ENCODE peak calls at places on chromosomes 4 and X, in six cellular contexts. One of them, this sample, is unnamed.

GRCh38 chr4:54668031-54668611 is 10.4 kb downstream of the KIT start:
- DNase-seq in testis: no peak
- DNase-seq in H1: no peak
- DNase-seq in uterus: no peak
- DNase-seq in A549: no peak
- DNase-seq in Peyer's patch: no peak
- DNase-seq in this sample: peak

GRCh38 chrX:63613531-63614028 is 171.4 kb downstream of the ARHGEF9 start:
- DNase-seq in H1: no peak
- DNase-seq in uterus: no peak
- DNase-seq in Peyer's patch: no peak
- DNase-seq in testis: no peak
- DNase-seq in A549: no peak
- DNase-seq in this sample: no peak

GRCh38 chrX:77160301-77160700 is 286.9 kb upstream of the FGF16 start:
- DNase-seq in A549: peak
- DNase-seq in uterus: no peak
- DNase-seq in testis: peak
- DNase-seq in Peyer's patch: no peak
- DNase-seq in H1: peak
- DNase-seq in this sample: peak

GRCh38 chr4:138757432-138757831 is 258.1 kb upstream of the NOCT start:
- DNase-seq in uterus: no peak
- DNase-seq in Peyer's patch: no peak
- DNase-seq in A549: no peak
- DNase-seq in H1: no peak
- DNase-seq in testis: no peak
- DNase-seq in this sample: no peak

GRCh38 chr4:164906368-164906767 is 29.4 kb downstream of the APELA start:
- DNase-seq in A549: no peak
- DNase-seq in H1: no peak
- DNase-seq in testis: no peak
- DNase-seq in Peyer's patch: no peak
- DNase-seq in uterus: no peak
- DNase-seq in this sample: no peak

GRCh38 chr4:40976343-40976742 is 226.6 kb downstream of the NSUN7 start:
- DNase-seq in H1: no peak
- DNase-seq in A549: peak
- DNase-seq in testis: peak
- DNase-seq in uterus: peak
- DNase-seq in Peyer's patch: peak
- DNase-seq in this sample: peak

GRCh38 chrX:84339507-84340364 is 151.7 kb upstream of the RPS6KA6 start:
- DNase-seq in uterus: no peak
- DNase-seq in A549: peak
- DNase-seq in testis: no peak
- DNase-seq in H1: no peak
- DNase-seq in Peyer's patch: no peak
- DNase-seq in this sample: peak

GRCh38 chrX:84118769-84119168 is 69.2 kb downstream of the RPS6KA6 start:
- DNase-seq in A549: no peak
- DNase-seq in uterus: no peak
- DNase-seq in testis: no peak
- DNase-seq in H1: no peak
- DNase-seq in Peyer's patch: no peak
- DNase-seq in this sample: no peak

GRCh38 chr4:119666653-119667091 is 38.1 kb upstream of the PDE5A start:
- DNase-seq in testis: no peak
- DNase-seq in Peyer's patch: no peak
- DNase-seq in A549: no peak
- DNase-seq in H1: no peak
- DNase-seq in uterus: no peak
- DNase-seq in this sample: no peak

GRCh38 chr4:184312126-184312525 is 94.5 kb upstream of the ENPP6 start:
- DNase-seq in A549: no peak
- DNase-seq in H1: peak
- DNase-seq in uterus: no peak
- DNase-seq in testis: no peak
- DNase-seq in Peyer's patch: no peak
- DNase-seq in this sample: no peak

GRCh38 chr4:184316821-184317220 is 99.1 kb upstream of the ENPP6 start:
- DNase-seq in H1: peak
- DNase-seq in A549: no peak
- DNase-seq in Peyer's patch: no peak
- DNase-seq in testis: no peak
- DNase-seq in uterus: no peak
- DNase-seq in this sample: no peak

GRCh38 chr4:184315675-184316359 is 98.1 kb upstream of the ENPP6 start:
- DNase-seq in uterus: no peak
- DNase-seq in Peyer's patch: no peak
- DNase-seq in H1: peak
- DNase-seq in A549: no peak
- DNase-seq in testis: no peak
- DNase-seq in this sample: no peak

GRCh38 chr4:184313058-184313709 is 95.5 kb upstream of the ENPP6 start:
- DNase-seq in A549: no peak
- DNase-seq in Peyer's patch: no peak
- DNase-seq in H1: no peak
- DNase-seq in uterus: no peak
- DNase-seq in testis: no peak
- DNase-seq in this sample: no peak

DNA sequence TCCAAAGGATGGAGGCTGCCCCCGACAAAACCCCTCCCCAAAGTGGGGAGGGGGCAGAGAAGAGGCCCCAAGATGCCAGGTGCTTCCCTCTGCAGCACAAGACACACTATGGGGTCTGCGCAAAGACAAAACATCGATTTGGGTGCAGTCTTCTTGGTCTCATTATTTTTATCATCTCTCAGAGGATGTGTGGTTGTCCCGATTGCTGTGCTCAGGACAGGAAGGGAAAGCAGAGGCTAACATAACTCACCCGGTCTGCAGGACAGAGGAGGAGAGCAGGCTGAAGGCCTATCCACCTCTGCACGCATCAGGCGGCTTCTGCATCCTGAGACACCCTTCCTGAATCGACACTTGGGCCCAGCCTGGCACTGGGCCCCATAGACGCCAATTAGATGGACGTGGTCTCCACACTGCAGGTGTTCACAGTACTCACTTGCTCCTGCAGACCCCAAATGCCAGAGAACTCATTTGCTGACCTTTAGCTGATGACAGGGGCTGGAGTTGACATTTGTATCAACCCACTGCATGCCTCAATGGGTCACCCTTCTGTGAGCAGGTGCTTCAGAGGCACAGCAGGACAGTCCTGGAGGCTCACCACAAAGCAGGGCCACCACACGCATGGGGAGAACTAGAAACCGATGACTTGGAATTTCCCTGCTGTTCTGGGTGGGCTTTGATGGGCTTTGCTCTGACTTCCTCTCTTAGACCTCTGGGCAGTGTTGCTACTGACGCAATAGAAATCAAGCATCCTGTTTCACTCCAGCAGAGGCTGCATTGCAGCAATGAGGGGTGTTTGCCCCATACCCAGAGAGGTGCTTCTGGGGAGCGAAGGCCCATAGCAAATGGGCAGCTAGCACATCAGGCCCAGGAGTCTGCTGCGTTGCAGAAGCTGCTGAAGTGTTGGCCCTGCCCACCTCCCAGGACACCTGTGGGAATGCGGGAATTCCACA is 96.3 kb upstream of the ENPP6 start:
- DNase-seq in H1: peak
- DNase-seq in uterus: no peak
- DNase-seq in A549: no peak
- DNase-seq in Peyer's patch: peak
- DNase-seq in testis: no peak
- DNase-seq in this sample: no peak
- TF ChIP-seq POLR2A in H1: no peak
- TF ChIP-seq POLR2A in uterus: no peak
- TF ChIP-seq POLR2A in A549: no peak
- TF ChIP-seq POLR2A in Peyer's patch: no peak
- TF ChIP-seq POLR2A in testis: no peak
- TF ChIP-seq POLR2A in this sample: no peak

GRCh38 chr4:48340905-48341775 is at the start of gene SLAIN2:
- DNase-seq in uterus: peak
- DNase-seq in Peyer's patch: peak
- DNase-seq in testis: peak
- DNase-seq in H1: peak
- DNase-seq in A549: peak
- DNase-seq in this sample: peak
- TF ChIP-seq POLR2A in uterus: peak
- TF ChIP-seq POLR2A in Peyer's patch: peak
- TF ChIP-seq POLR2A in testis: peak
- TF ChIP-seq POLR2A in H1: peak
- TF ChIP-seq POLR2A in A549: peak
- TF ChIP-seq POLR2A in this sample: peak

GRCh38 chrX:46574941-46575381 is 1.4 kb downstream of the CHST7 start:
- DNase-seq in A549: no peak
- DNase-seq in Peyer's patch: no peak
- DNase-seq in testis: peak
- DNase-seq in H1: no peak
- DNase-seq in uterus: no peak
- DNase-seq in this sample: peak

GRCh38 chrX:46574337-46574940 is 874 bp downstream of the CHST7 start:
- DNase-seq in uterus: no peak
- DNase-seq in A549: peak
- DNase-seq in Peyer's patch: peak
- DNase-seq in testis: no peak
- DNase-seq in H1: peak
- DNase-seq in this sample: peak

GRCh38 chrX:46572295-46572936 is 1.1 kb upstream of the CHST7 start:
- DNase-seq in A549: no peak
- DNase-seq in uterus: no peak
- DNase-seq in testis: no peak
- DNase-seq in Peyer's patch: no peak
- DNase-seq in H1: no peak
- DNase-seq in this sample: no peak

GRCh38 chrX:46573896-46574336 is 351 bp downstream of the CHST7 start:
- DNase-seq in testis: peak
- DNase-seq in A549: peak
- DNase-seq in H1: peak
- DNase-seq in uterus: peak
- DNase-seq in Peyer's patch: peak
- DNase-seq in this sample: peak

DNA sequence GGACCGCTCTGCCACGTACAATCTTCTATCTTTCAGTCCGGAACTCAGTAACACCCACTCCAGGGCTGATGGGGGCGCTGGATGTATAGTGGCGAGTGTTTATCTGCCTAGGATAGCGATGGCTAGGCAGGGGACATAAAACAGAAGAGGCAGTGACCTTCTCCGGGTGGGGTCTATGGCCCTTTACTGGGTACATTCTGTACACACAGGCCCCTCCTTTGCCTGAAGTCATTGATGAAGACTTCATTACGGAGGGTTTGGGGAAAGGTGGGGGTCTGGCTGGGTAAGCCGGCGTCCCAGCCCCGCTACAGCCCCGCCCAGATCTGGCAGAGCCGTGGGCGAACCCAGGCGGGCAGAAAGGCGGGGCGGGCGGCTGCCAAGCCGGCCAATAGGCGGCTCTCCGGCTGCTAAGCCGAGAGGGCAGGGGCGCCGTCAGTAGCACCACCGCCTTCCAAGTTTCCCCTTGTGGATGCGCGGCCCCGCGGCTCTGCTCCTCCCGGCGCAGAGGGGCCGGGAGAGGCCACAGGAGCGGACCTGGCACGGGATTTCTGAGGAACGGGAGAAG is at the start of gene CHST7:
- DNase-seq in A549: peak
- DNase-seq in H1: no peak
- DNase-seq in Peyer's patch: peak
- DNase-seq in uterus: peak
- DNase-seq in testis: peak
- DNase-seq in this sample: peak
- TF ChIP-seq POLR2A in A549: peak
- TF ChIP-seq POLR2A in H1: no peak
- TF ChIP-seq POLR2A in Peyer's patch: no peak
- TF ChIP-seq POLR2A in uterus: peak
- TF ChIP-seq POLR2A in testis: no peak
- TF ChIP-seq POLR2A in this sample: no peak

GRCh38 chr4:23889814-23890269 is at the start of gene PPARGC1A:
- DNase-seq in testis: peak
- DNase-seq in A549: no peak
- DNase-seq in H1: no peak
- DNase-seq in Peyer's patch: peak
- DNase-seq in uterus: peak
- DNase-seq in this sample: no peak
- TF ChIP-seq POLR2A in testis: no peak
- TF ChIP-seq POLR2A in A549: no peak
- TF ChIP-seq POLR2A in H1: no peak
- TF ChIP-seq POLR2A in Peyer's patch: peak
- TF ChIP-seq POLR2A in uterus: no peak
- TF ChIP-seq POLR2A in this sample: no peak